ENCODE peak calls at places on chromosomes 5 and 9, in four cellular contexts. O is uterus, D is adrenal gland, R is left ventricle myocardium superior. L is an unnamed sample.

GRCh38 chr5:76199321-76200318 is 116.4 kb downstream of the SV2C start:
- DNase-seq in R (no peak), D (no peak), O (no peak), L (no peak)

GRCh38 chr5:40428129-40428528 is 251.6 kb upstream of the PTGER4 start:
- DNase-seq in D (no peak), O (no peak), R (peak), L (no peak)

GRCh38 chr5:1444361-1445189 is 665 bp downstream of the SLC6A3 start:
- DNase-seq in D (no peak), O (no peak), R (no peak), L (no peak)

GRCh38 chr5:40080191-40080590 is 599.5 kb upstream of the PTGER4 start:
- DNase-seq in R (no peak), O (no peak), D (no peak), L (no peak)

GRCh38 chr5:79771387-79771786 is 81.8 kb downstream of the CMYA5 start:
- DNase-seq in R (no peak), D (no peak), O (no peak), L (no peak)

GRCh38 chr5:168304349-168304748 is 12.9 kb downstream of the WWC1 start:
- DNase-seq in O (no peak), D (no peak), R (no peak), L (no peak)

GRCh38 chr9:70902705-70903131 is 218.7 kb downstream of the TRPM3 start:
- DNase-seq in O (peak), R (no peak), D (no peak), L (no peak)

GRCh38 chr5:14208071-14209021 is 65.2 kb downstream of the TRIO start:
- DNase-seq in R (no peak), O (no peak), D (no peak), L (no peak)

GRCh38 chr5:65855758-65856157 is 70.6 kb upstream of the ERBIN start:
- DNase-seq in O (no peak), D (no peak), R (no peak), L (no peak)

GRCh38 chr5:170534177-170534576 is 30.4 kb downstream of the KCNIP1 start:
- DNase-seq in O (no peak), R (no peak), D (no peak), L (no peak)

GRCh38 chr9:79895232-79895631 is 323.5 kb downstream of the TLE4 start:
- DNase-seq in O (no peak), R (no peak), D (no peak), L (no peak)

GRCh38 chr5:37005252-37005651 is 128.7 kb downstream of the NIPBL start:
- DNase-seq in R (no peak), O (no peak), D (no peak), L (no peak)

GRCh38 chr9:126705767-126706697 is 92.3 kb downstream of the LMX1B start:
- DNase-seq in O (no peak), R (peak), D (peak), L (peak)

GRCh38 chr5:137114529-137114928 is 384.6 kb downstream of the SPOCK1 start:
- DNase-seq in D (no peak), R (no peak), O (no peak), L (no peak)

GRCh38 chr5:161544350-161544765 is 2.2 kb downstream of the GABRB2 start:
- DNase-seq in O (no peak), R (peak), D (peak), L (peak)

GRCh38 chr5:54917323-54917722 is 68.1 kb downstream of the ESM1 start:
- DNase-seq in R (no peak), D (no peak), O (no peak), L (no peak)

GRCh38 chr5:52787600-52788504 is at the start of the genes ITGA1 and PELO:
- DNase-seq in O (peak), D (peak), R (peak), L (peak)

GRCh38 chr9:107348836-107349235 is 65.8 kb downstream of the RAD23B start:
- DNase-seq in R (no peak), D (no peak), O (no peak), L (no peak)

GRCh38 chr9:89529243-89530030 is 31.5 kb upstream of the SEMA4D start:
- DNase-seq in R (no peak), O (no peak), D (no peak), L (no peak)

GRCh38 chr9:124415852-124416484 is 726 bp upstream of the PSMB7 start:
- DNase-seq in R (no peak), D (no peak), O (no peak), L (peak)

GRCh38 chr5:150778517-150779396 is at the start of gene SMIM3:
- DNase-seq in R (peak), D (peak), O (peak), L (peak)

GRCh38 chr9:80644044-80644443 is 1045.3 kb downstream of the TLE1 start:
- DNase-seq in D (no peak), O (no peak), R (no peak), L (no peak)

GRCh38 chr5:123771715-123772114 is 259.7 kb downstream of the CSNK1G3 start:
- DNase-seq in R (no peak), D (no peak), O (no peak), L (no peak)

GRCh38 chr9:89502038-89502601 is 4.2 kb upstream of the SEMA4D start:
- DNase-seq in R (no peak), O (no peak), D (no peak), L (no peak)

GRCh38 chr5:8320244-8320643 is 451.3 kb downstream of the MTRR start:
- DNase-seq in R (no peak), O (no peak), D (no peak), L (no peak)

GRCh38 chr5:39640552-39640951 is 215.8 kb upstream of the DAB2 start:
- DNase-seq in O (no peak), R (no peak), D (no peak), L (no peak)

GRCh38 chr9:122116040-122116439 is 22.9 kb upstream of the TTLL11 start:
- DNase-seq in D (no peak), O (no peak), R (no peak), L (no peak)

GRCh38 chr5:179345179-179345428 is 157 bp downstream of the ADAMTS2 start:
- DNase-seq in O (no peak), R (no peak), D (no peak), L (no peak)

GRCh38 chr5:2917524-2917923 is 166.0 kb upstream of the IRX2 start:
- DNase-seq in D (no peak), O (no peak), R (no peak), L (no peak)

GRCh38 chr9:19409406-19410194 is 791 bp downstream of the ACER2 start:
- DNase-seq in R (peak), D (peak), O (peak), L (peak)

GRCh38 chr5:39137391-39138181 is 63.4 kb upstream of the RICTOR start:
- DNase-seq in O (no peak), D (no peak), R (no peak), L (no peak)

GRCh38 chr9:74824654-74825053 is 63.1 kb downstream of the TRPM6 start:
- DNase-seq in D (peak), R (no peak), O (peak), L (no peak)

GRCh38 chr9:21974542-21975409 is 19.4 kb downstream of the CDKN2A start:
- DNase-seq in O (no peak), R (no peak), D (peak), L (no peak)

GRCh38 chr5:27472000-27472763 is 433.8 kb upstream of the CDH9 start:
- DNase-seq in O (no peak), R (peak), D (no peak), L (peak)

L was measured in HAP-1.